ENCODE peak calls at places on chromosomes 16 and 17, in seven cellular contexts. V is PC-3, E is thyroid gland, A is lung, U is GM12865, T is fibroblast of mammary gland, I is neural crest cell. M is an unnamed sample.

GRCh38 chr17:80025796-80026195 is 9.9 kb downstream of the TBC1D16 start:
- DNase-seq in T (no peak), E (no peak), U (no peak), A (no peak), I (no peak), V (no peak), M (no peak)

GRCh38 chr16:3012828-3013420 is at the start of gene CLDN9:
- DNase-seq in A (peak; percentile 65), V (peak; percentile 58), T (no peak), E (peak; percentile 77), I (no peak), U (no peak), M (no peak)

GRCh38 chr17:74639704-74640142 is 16.2 kb upstream of the CD300E start:
- DNase-seq in E (no peak), T (no peak), A (no peak), V (no peak), U (peak; percentile 52), I (no peak), M (no peak)

GRCh38 chr17:77622627-77623026 is 335.9 kb upstream of the TNRC6C start:
- DNase-seq in A (no peak), U (no peak), I (no peak), E (no peak), V (peak; percentile 81), T (no peak), M (no peak)

GRCh38 chr17:27408891-27409290 is 47.4 kb upstream of the KSR1 start:
- DNase-seq in E (no peak), A (no peak), I (no peak), T (peak; percentile 49), V (no peak), U (no peak), M (peak; percentile 7)

GRCh38 chr17:65365209-65365608 is 196.2 kb downstream of the AXIN2 start:
- DNase-seq in E (no peak), A (no peak), V (no peak), T (no peak), U (no peak), I (no peak), M (no peak)

GRCh38 chr16:54193656-54194007 is 93.0 kb downstream of the IRX3 start:
- DNase-seq in V (peak; percentile 44), U (peak; percentile 37), E (peak; percentile 70), A (peak; percentile 83), I (peak; percentile 82), T (peak; percentile 62), M (peak; percentile 64)

GRCh38 chr17:10618202-10618635 is 38.9 kb downstream of the MYH3 start:
- DNase-seq in I (peak; percentile 66), V (peak; percentile 83), A (peak; percentile 51), E (peak; percentile 61), T (peak; percentile 73), U (peak; percentile 80), M (peak; percentile 57)

GRCh38 chr17:83196973-83197880 is 117.8 kb downstream of the METRNL start:
- DNase-seq in V (no peak), T (peak; percentile 84), E (peak; percentile 1), A (no peak), I (no peak), U (no peak), M (no peak)

GRCh38 chr17:81976332-81977210 is 858 bp upstream of the ASPSCR1 start:
- DNase-seq in U (peak; percentile 42), I (no peak), V (peak; percentile 23), T (no peak), E (peak; percentile 81), A (peak; percentile 48), M (no peak)

GRCh38 chr16:66735891-66736290 is 15.5 kb downstream of the DYNC1LI2 start:
- DNase-seq in I (no peak), A (no peak), V (peak; percentile 82), U (no peak), T (no peak), E (no peak), M (no peak)

GRCh38 chr17:1643293-1643998 is 2.1 kb downstream of the SCARF1 start:
- DNase-seq in T (no peak), V (peak; percentile 68), I (no peak), U (peak; percentile 71), A (peak; percentile 76), E (peak; percentile 90), M (no peak)

GRCh38 chr17:78889525-78889924 is 13.5 kb downstream of the CEP295NL start:
- DNase-seq in A (no peak), U (peak; percentile 62), V (no peak), I (no peak), E (no peak), T (no peak), M (no peak)

GRCh38 chr17:78891406-78892061 is 11.5 kb downstream of the CEP295NL start:
- DNase-seq in E (peak; percentile 76), U (no peak), T (no peak), V (no peak), A (no peak), I (no peak), M (no peak)

GRCh38 chr17:78886954-78887353 is 16.0 kb downstream of the CEP295NL start:
- DNase-seq in I (no peak), T (no peak), A (no peak), U (no peak), E (no peak), V (no peak), M (no peak)

GRCh38 chr17:78890111-78890897 is 12.7 kb downstream of the CEP295NL start:
- DNase-seq in V (no peak), E (peak; percentile 33), I (no peak), T (no peak), A (peak; percentile 76), U (peak; percentile 17), M (no peak)

GRCh38 chr17:78888911-78889496 is 14.0 kb downstream of the CEP295NL start:
- DNase-seq in I (no peak), U (no peak), A (no peak), V (no peak), E (no peak), T (no peak), M (no peak)
- TF ChIP-seq CTCF in I (no peak), U (no peak), A (no peak), V (no peak), E (no peak), T (no peak), M (no peak)

DNA sequence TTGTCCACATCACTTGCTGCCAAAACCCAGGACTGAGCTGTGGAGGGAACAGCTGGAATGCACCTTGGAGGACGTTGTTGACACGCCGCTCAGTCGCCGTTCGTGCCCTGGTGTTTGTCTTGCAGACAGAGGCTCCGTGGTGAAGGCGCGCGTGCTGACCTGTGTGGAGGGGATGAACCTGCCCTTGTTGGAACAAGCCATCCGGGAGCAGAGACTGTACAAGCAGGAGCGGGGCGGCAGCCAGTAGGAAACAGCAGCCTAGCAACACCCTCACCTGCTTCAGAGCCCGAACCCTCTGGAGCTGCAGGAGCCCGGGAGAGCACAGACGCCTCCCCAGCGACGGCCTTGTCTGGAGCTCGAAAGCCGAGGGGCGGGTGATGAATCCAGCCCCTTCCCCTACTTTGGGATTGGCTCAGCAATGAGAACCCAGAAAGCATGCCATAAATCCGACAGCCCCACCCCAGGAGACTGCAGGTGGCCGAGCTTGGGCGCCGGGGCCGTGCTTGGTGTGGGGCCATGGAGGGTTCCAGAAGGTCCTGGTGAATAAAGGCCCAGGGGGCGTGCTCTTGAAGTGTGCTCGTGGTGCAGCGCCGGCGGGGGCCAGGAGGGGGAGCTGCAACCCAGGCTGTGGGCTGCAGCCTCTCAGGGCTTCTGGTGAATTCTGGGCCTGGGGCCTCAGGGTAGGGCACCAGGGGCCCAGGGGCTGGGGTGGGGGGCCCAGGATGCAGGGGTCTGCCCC is 470 bp upstream of the CDK3 start:
- DNase-seq in V (peak; percentile 67), T (peak; percentile 39), I (peak; percentile 74), A (no peak), U (peak; percentile 70), E (peak; percentile 71), M (no peak)
- TF ChIP-seq CTCF in V (peak; percentile 96), T (peak; percentile 61), I (peak; percentile 81), A (peak; percentile 7), U (peak; percentile 85), E (peak; percentile 39), M (peak; percentile 89)

GRCh38 chr16:67842509-67843342 is 606 bp downstream of the THAP11 start:
- DNase-seq in U (peak; percentile 76), A (peak; percentile 58), T (peak; percentile 45), V (peak; percentile 34), E (peak; percentile 70), I (peak; percentile 49), M (peak; percentile 30)
- TF ChIP-seq CTCF in U (peak; percentile 35), A (peak; percentile 17), T (peak; percentile 24), V (peak; percentile 47), E (peak; percentile 12), I (peak; percentile 50), M (peak; percentile 55)

GRCh38 chr16:10949424-10949970 is 5.1 kb downstream of the CLEC16A start:
- DNase-seq in A (no peak), V (peak; percentile 15), I (no peak), T (peak; percentile 34), E (peak; percentile 52), U (peak; percentile 89), M (no peak)
- TF ChIP-seq CTCF in A (no peak), V (no peak), I (no peak), T (no peak), E (no peak), U (peak; percentile 23), M (peak; percentile 27)

DNA sequence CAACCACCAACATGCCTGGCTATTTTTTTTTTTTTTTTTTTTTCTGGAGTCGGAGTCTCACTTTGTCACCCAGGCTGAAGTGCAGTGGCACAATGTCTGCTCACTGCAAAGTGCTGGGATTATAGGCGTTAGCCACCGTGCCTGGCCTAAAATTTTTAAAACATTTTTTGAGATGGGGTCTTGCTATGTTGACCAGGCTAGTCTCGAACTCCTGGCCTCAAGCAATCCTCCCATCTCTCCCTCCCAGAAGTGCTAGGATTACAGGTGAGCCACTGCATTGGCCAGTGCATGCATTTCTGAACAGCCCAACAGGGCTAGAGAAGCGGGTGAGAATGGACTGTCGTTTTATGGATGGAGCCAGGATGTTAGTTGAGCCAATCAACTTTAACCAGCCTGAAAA is 72.4 kb downstream of the ERCC4 start:
- DNase-seq in V (no peak), T (no peak), I (no peak), E (no peak), U (no peak), A (no peak), M (no peak)
- TF ChIP-seq CTCF in V (no peak), T (no peak), I (no peak), E (no peak), U (no peak), A (no peak), M (no peak)

GRCh38 chr16:23994615-23995014 is 158.8 kb downstream of the PRKCB start:
- DNase-seq in U (no peak), A (no peak), V (no peak), T (no peak), I (no peak), E (no peak), M (no peak)
- TF ChIP-seq CTCF in U (no peak), A (no peak), V (no peak), T (no peak), I (no peak), E (no peak), M (no peak)